ENCODE peak calls at places on chromosomes 6 and 20, in four cellular contexts. One of them, this sample, is unnamed.

GRCh38 chr6:31805939-31806469 is 762 bp downstream of the LSM2 start:
- DNase-seq in HCT116: no peak
- DNase-seq in GM23248: peak
- DNase-seq in neural progenitor cell: no peak
- DNase-seq in this sample: no peak

GRCh38 chr6:44021628-44022295 is 105.5 kb downstream of the MRPL14 start:
- DNase-seq in HCT116: no peak
- DNase-seq in GM23248: no peak
- DNase-seq in neural progenitor cell: no peak
- DNase-seq in this sample: no peak

GRCh38 chr6:43779864-43780260 is 9.9 kb downstream of the VEGFA start:
- DNase-seq in HCT116: no peak
- DNase-seq in GM23248: no peak
- DNase-seq in neural progenitor cell: no peak
- DNase-seq in this sample: no peak

GRCh38 chr20:22684072-22684762 is 99.8 kb upstream of the FOXA2 start:
- DNase-seq in HCT116: peak
- DNase-seq in GM23248: peak
- DNase-seq in neural progenitor cell: peak
- DNase-seq in this sample: peak

GRCh38 chr6:56758120-56758519 is 115.4 kb upstream of the DST start:
- DNase-seq in HCT116: no peak
- DNase-seq in GM23248: peak
- DNase-seq in neural progenitor cell: no peak
- DNase-seq in this sample: no peak

GRCh38 chr6:20098267-20098876 is 113.9 kb downstream of the MBOAT1 start:
- DNase-seq in HCT116: no peak
- DNase-seq in GM23248: no peak
- DNase-seq in neural progenitor cell: no peak
- DNase-seq in this sample: no peak

GRCh38 chr6:6751615-6752014 is 163.1 kb downstream of the LY86 start:
- DNase-seq in HCT116: peak
- DNase-seq in GM23248: peak
- DNase-seq in neural progenitor cell: no peak
- DNase-seq in this sample: peak

GRCh38 chr6:170137911-170138910 is 152.7 kb downstream of the DLL1 start:
- DNase-seq in HCT116: no peak
- DNase-seq in GM23248: no peak
- DNase-seq in neural progenitor cell: no peak
- DNase-seq in this sample: no peak

GRCh38 chr6:39958947-39959346 is 24.7 kb upstream of the MOCS1 start:
- DNase-seq in HCT116: no peak
- DNase-seq in GM23248: no peak
- DNase-seq in neural progenitor cell: no peak
- DNase-seq in this sample: no peak

GRCh38 chr6:30135147-30135546 is 793 bp upstream of the TRIM40 start:
- DNase-seq in HCT116: no peak
- DNase-seq in GM23248: no peak
- DNase-seq in neural progenitor cell: no peak
- DNase-seq in this sample: no peak

GRCh38 chr6:30130887-30131862 is 4.8 kb upstream of the TRIM40 start:
- DNase-seq in HCT116: peak
- DNase-seq in GM23248: peak
- DNase-seq in neural progenitor cell: peak
- DNase-seq in this sample: peak

GRCh38 chr6:30136570-30137286 is 788 bp downstream of the TRIM40 start:
- DNase-seq in HCT116: no peak
- DNase-seq in GM23248: no peak
- DNase-seq in neural progenitor cell: no peak
- DNase-seq in this sample: no peak

GRCh38 chr6:30131947-30132497 is 3.9 kb upstream of the TRIM40 start:
- DNase-seq in HCT116: no peak
- DNase-seq in GM23248: no peak
- DNase-seq in neural progenitor cell: no peak
- DNase-seq in this sample: no peak

DNA sequence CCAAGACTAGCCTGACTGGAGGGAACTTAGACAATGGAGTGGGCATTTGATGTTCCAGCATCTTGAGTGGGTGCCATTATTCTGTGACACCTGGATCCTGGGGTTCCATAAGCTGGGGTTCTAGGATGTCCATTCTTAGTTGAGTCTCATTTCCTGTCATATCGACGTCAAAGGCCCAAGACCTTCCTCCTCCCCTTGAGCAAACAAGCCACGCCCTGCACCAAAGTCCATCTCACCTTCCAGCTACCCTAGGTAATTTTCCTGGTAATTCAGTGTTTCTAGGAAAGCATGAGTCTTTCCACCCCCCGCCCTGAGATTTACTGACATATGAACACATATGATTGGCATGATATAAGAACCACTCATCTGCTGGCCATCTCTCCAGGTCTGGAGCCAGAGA is at the start of gene TRIM40:
- DNase-seq in HCT116: no peak
- DNase-seq in GM23248: no peak
- DNase-seq in neural progenitor cell: no peak
- DNase-seq in this sample: peak
- TF ChIP-seq EZH2phosphoT487 in HCT116: no peak
- TF ChIP-seq EZH2phosphoT487 in GM23248: no peak
- TF ChIP-seq EZH2phosphoT487 in neural progenitor cell: no peak
- TF ChIP-seq EZH2phosphoT487 in this sample: no peak

GRCh38 chr20:46030290-46031013 is 1.4 kb downstream of the SLC12A5 start:
- DNase-seq in HCT116: no peak
- DNase-seq in GM23248: no peak
- DNase-seq in neural progenitor cell: peak
- DNase-seq in this sample: no peak

GRCh38 chr20:46031014-46031569 is 2.1 kb downstream of the SLC12A5 start:
- DNase-seq in HCT116: no peak
- DNase-seq in GM23248: no peak
- DNase-seq in neural progenitor cell: no peak
- DNase-seq in this sample: no peak

GRCh38 chr20:46028772-46029371 is at the start of gene SLC12A5:
- DNase-seq in HCT116: no peak
- DNase-seq in GM23248: no peak
- DNase-seq in neural progenitor cell: no peak
- DNase-seq in this sample: no peak

GRCh38 chr20:46034039-46034438 is 5.0 kb downstream of the SLC12A5 start:
- DNase-seq in HCT116: no peak
- DNase-seq in GM23248: no peak
- DNase-seq in neural progenitor cell: no peak
- DNase-seq in this sample: no peak

GRCh38 chr20:46031701-46032254 is 2.8 kb downstream of the SLC12A5 start:
- DNase-seq in HCT116: no peak
- DNase-seq in GM23248: peak
- DNase-seq in neural progenitor cell: peak
- DNase-seq in this sample: no peak
- TF ChIP-seq EZH2 in HCT116: no peak
- TF ChIP-seq EZH2 in GM23248: no peak
- TF ChIP-seq EZH2 in neural progenitor cell: peak
- TF ChIP-seq EZH2 in this sample: no peak

DNA sequence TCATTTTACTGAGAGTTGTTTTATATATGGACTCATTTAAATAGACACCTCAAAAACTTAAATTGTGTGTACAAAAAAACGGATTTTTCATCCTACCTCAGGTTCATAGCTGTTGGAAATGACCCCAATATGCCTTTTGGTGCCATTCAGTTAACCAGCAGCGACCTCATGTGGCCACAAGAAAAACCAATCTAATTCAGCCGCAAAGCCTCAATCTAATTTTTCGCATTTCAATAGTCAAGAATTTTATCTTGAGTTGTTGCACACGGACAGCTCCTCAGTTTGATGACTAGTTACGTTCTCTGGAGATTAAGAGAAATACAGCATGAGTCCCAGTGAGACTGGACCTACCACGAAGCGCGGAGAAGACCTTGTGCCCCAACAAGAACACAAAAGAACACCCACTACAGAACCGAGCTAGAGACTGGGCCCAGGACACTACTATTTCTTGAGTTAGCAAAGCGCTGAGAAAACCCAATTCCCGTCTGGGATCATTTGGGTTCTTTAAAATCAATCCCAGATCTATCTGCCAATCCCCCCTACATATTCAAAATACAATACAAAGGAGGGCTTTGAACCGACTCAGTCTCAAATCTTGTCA is 1.1 kb downstream of the TCP11 start:
- DNase-seq in HCT116: peak
- DNase-seq in GM23248: peak
- DNase-seq in neural progenitor cell: peak
- DNase-seq in this sample: peak
- TF ChIP-seq EZH2phosphoT487 in HCT116: no peak
- TF ChIP-seq EZH2phosphoT487 in GM23248: no peak
- TF ChIP-seq EZH2phosphoT487 in neural progenitor cell: no peak
- TF ChIP-seq EZH2phosphoT487 in this sample: no peak

DNA sequence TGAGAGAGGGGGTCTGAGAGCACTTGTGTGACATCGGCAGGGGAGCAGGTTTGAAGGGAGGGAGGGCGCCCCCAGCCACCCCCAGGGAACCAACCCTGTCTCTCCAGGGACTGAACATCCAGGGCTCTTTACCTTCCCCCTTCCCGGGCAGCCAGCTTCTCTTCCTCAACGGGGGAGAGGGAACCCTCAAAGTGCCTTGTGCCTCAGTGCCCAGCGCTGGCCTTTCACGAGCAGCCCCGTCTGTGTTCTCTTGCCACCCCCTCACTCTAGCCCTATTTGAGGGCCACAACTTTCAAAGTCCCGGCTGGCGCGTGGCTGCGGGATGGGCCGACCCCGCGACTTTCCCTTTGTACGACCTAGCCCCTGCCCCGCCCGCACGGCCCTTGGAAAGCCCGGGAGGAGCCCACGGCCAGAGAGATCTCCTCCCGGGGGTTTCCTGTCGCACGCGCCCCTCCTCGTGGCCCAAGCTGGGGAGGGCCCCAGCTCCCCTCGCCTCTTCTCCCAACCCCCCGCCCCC is 608 bp downstream of the SCRT2 start:
- DNase-seq in HCT116: no peak
- DNase-seq in GM23248: no peak
- DNase-seq in neural progenitor cell: no peak
- DNase-seq in this sample: no peak
- TF ChIP-seq EZH2 in HCT116: no peak
- TF ChIP-seq EZH2 in GM23248: no peak
- TF ChIP-seq EZH2 in neural progenitor cell: no peak
- TF ChIP-seq EZH2 in this sample: no peak

GRCh38 chr20:17844549-17845298 is 123.9 kb downstream of the SNX5 start:
- DNase-seq in HCT116: no peak
- DNase-seq in GM23248: no peak
- DNase-seq in neural progenitor cell: no peak
- DNase-seq in this sample: no peak

GRCh38 chr20:17844133-17844429 is 124.5 kb downstream of the SNX5 start:
- DNase-seq in HCT116: no peak
- DNase-seq in GM23248: no peak
- DNase-seq in neural progenitor cell: no peak
- DNase-seq in this sample: no peak

GRCh38 chr20:17848249-17848648 is 120.3 kb downstream of the SNX5 start:
- DNase-seq in HCT116: no peak
- DNase-seq in GM23248: no peak
- DNase-seq in neural progenitor cell: no peak
- DNase-seq in this sample: no peak

GRCh38 chr20:17843246-17844132 is 125.1 kb downstream of the SNX5 start:
- DNase-seq in HCT116: peak
- DNase-seq in GM23248: peak
- DNase-seq in neural progenitor cell: no peak
- DNase-seq in this sample: no peak

DNA sequence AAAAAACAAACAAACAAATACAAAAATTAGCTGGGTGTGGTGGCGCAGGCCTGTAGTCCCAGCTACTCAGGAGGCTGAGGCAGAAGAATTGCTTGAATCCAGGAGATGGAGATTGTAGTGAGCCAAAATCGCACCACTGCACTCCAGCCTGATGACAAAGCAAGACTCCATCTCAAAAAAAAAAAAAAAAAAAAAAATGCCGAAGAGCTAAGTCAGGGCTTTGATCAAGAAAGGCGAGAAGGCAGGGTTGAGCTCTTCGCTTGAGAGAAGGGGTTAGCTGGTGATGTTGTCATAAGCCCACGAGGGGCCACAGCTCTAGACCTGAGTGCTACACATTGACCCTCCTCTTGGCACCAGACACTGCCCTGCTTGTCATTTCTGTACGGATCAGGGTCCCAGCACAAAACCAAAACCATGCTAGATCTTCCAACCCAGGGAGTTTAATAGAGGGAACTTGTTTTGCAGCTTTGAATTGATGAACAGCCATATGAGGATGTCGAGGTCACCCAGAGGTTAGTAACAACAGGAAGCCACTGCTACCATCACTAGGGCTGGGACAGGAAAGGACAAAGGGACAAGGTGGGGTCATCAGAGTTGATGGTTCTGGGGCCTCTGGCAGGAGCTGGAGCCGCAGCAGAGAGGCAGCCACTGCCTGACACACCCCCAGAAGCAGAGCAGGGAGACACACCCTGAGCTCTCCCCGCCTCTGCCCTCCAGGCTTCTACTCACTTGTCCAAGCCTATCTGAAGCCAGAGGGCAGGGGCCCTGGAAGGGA is 122.7 kb downstream of the SNX5 start:
- DNase-seq in HCT116: no peak
- DNase-seq in GM23248: peak
- DNase-seq in neural progenitor cell: no peak
- DNase-seq in this sample: no peak
- TF ChIP-seq EZH2phosphoT487 in HCT116: no peak
- TF ChIP-seq EZH2phosphoT487 in GM23248: no peak
- TF ChIP-seq EZH2phosphoT487 in neural progenitor cell: no peak
- TF ChIP-seq EZH2phosphoT487 in this sample: no peak